ENCODE peak calls at places on chromosome 21, in ten cellular contexts. X, F, J, T, B, I, R, V, H and L are unnamed samples.

GRCh38 chr21:22444990-22445389 is 1446.8 kb downstream of the NCAM2 start:
- DNase-seq in X (no peak), F (no peak), J (no peak), T (no peak), B (no peak), I (no peak), R (no peak), V (no peak), H (no peak), L (no peak)

GRCh38 chr21:40516336-40516735 is 330.6 kb downstream of the DSCAM start:
- DNase-seq in X (peak; percentile 15), F (no peak), J (no peak), T (no peak), B (no peak), I (no peak), R (no peak), V (peak; percentile 13), H (no peak), L (no peak)

GRCh38 chr21:44582980-44583799 is 2.8 kb upstream of the KRTAP10-5 start:
- DNase-seq in X (no peak), F (no peak), J (no peak), T (no peak), B (no peak), I (no peak), R (no peak), V (no peak), H (no peak), L (no peak)

GRCh38 chr21:43659136-43660000 is at the start of the genes HSF2BP and RRP1B:
- DNase-seq in X (peak; percentile 78), F (peak; percentile 85), J (peak; percentile 93), T (peak; percentile 52), B (no peak), I (peak; percentile 22), R (peak; percentile 78), V (peak; percentile 88), H (peak; percentile 60), L (peak; percentile 74)

GRCh38 chr21:29221259-29221744 is 77.4 kb upstream of the BACH1 start:
- DNase-seq in X (no peak), F (no peak), J (peak; percentile 64), T (no peak), B (peak; percentile 18), I (no peak), R (no peak), V (peak; percentile 49), H (no peak), L (no peak)

GRCh38 chr21:33419538-33420123 is 16.4 kb downstream of the IFNGR2 start:
- DNase-seq in X (no peak), F (no peak), J (peak; percentile 50), T (no peak), B (no peak), I (peak; percentile 29), R (no peak), V (no peak), H (no peak), L (no peak)

GRCh38 chr21:44375686-44376320 is 22.4 kb downstream of the TRPM2 start:
- DNase-seq in X (no peak), F (no peak), J (no peak), T (no peak), B (no peak), I (no peak), R (no peak), V (no peak), H (no peak), L (no peak)

GRCh38 chr21:29130234-29130993 is at the start of gene MAP3K7CL:
- DNase-seq in X (no peak), F (no peak), J (peak; percentile 91), T (no peak), B (peak; percentile 99), I (peak; percentile 99), R (no peak), V (peak; percentile 24), H (peak; percentile 99), L (no peak)

GRCh38 chr21:44870748-44871495 is 2.6 kb downstream of the PTTG1IP start:
- DNase-seq in X (peak; percentile 26), F (peak; percentile 29), J (no peak), T (no peak), B (no peak), I (peak; percentile 55), R (no peak), V (peak; percentile 59), H (no peak), L (no peak)

GRCh38 chr21:29190920-29191319 is 60.5 kb downstream of the MAP3K7CL start:
- DNase-seq in X (no peak), F (no peak), J (peak; percentile 81), T (no peak), B (no peak), I (peak; percentile 86), R (no peak), V (no peak), H (no peak), L (no peak)

GRCh38 chr21:25967566-25968438 is 202.8 kb downstream of the APP start:
- DNase-seq in X (no peak), F (no peak), J (no peak), T (no peak), B (no peak), I (peak; percentile 36), R (no peak), V (no peak), H (no peak), L (no peak)

GRCh38 chr21:42523211-42523610 is 9.6 kb downstream of the SLC37A1 start:
- DNase-seq in X (no peak), F (no peak), J (no peak), T (no peak), B (no peak), I (no peak), R (no peak), V (no peak), H (no peak), L (no peak)

GRCh38 chr21:18424250-18424649 is 20.7 kb upstream of the TMPRSS15 start:
- DNase-seq in X (no peak), F (no peak), J (no peak), T (no peak), B (no peak), I (no peak), R (no peak), V (no peak), H (no peak), L (no peak)

GRCh38 chr21:45417951-45418300 is 13.0 kb downstream of the COL18A1 start:
- DNase-seq in X (no peak), F (no peak), J (no peak), T (no peak), B (no peak), I (no peak), R (no peak), V (peak; percentile 5), H (no peak), L (no peak)

GRCh38 chr21:30646904-30647303 is 4.2 kb downstream of the KRTAP20-3 start:
- DNase-seq in X (no peak), F (no peak), J (no peak), T (no peak), B (no peak), I (no peak), R (no peak), V (no peak), H (no peak), L (no peak)

GRCh38 chr21:44319407-44320065 is 19.7 kb downstream of the CFAP410 start:
- DNase-seq in X (no peak), F (no peak), J (no peak), T (no peak), B (no peak), I (no peak), R (no peak), V (no peak), H (no peak), L (no peak)

GRCh38 chr21:45208627-45208951 is 79.1 kb downstream of the POFUT2 start:
- DNase-seq in X (no peak), F (peak; percentile 26), J (no peak), T (no peak), B (no peak), I (no peak), R (no peak), V (no peak), H (no peak), L (no peak)

GRCh38 chr21:18801468-18801867 is 397.9 kb upstream of the TMPRSS15 start:
- DNase-seq in X (no peak), F (no peak), J (no peak), T (no peak), B (no peak), I (no peak), R (no peak), V (no peak), H (no peak), L (no peak)

GRCh38 chr21:16304700-16305099 is 574.9 kb downstream of the USP25 start:
- DNase-seq in X (no peak), F (no peak), J (no peak), T (no peak), B (no peak), I (no peak), R (no peak), V (no peak), H (no peak), L (no peak)

GRCh38 chr21:31426235-31426797 is 82.3 kb upstream of the TIAM1 start:
- DNase-seq in X (no peak), F (peak; percentile 24), J (peak; percentile 21), T (no peak), B (peak; percentile 25), I (peak; percentile 41), R (no peak), V (no peak), H (peak; percentile 7), L (no peak)

GRCh38 chr21:38766987-38767722 is 38.6 kb upstream of the ETS2 start:
- DNase-seq in X (no peak), F (peak; percentile 82), J (no peak), T (peak; percentile 10), B (no peak), I (peak; percentile 21), R (peak; percentile 48), V (peak; percentile 46), H (no peak), L (no peak)

GRCh38 chr21:44423941-44424607 is 31.2 kb upstream of the LRRC3 start:
- DNase-seq in X (no peak), F (no peak), J (no peak), T (no peak), B (no peak), I (no peak), R (no peak), V (no peak), H (no peak), L (no peak)